ENCODE peak calls at places on chromosomes 6 and 20, in five cellular contexts. D, J, V, K and X are unnamed samples.

GRCh38 chr20:41249781-41250281 is 67.7 kb downstream of the ZHX3 start:
- DNase-seq in V (no peak), K (peak), J (peak), D (no peak), X (no peak)

GRCh38 chr6:157107915-157108651 is 215.2 kb downstream of the TMEM242 start:
- DNase-seq in J (no peak), V (no peak), K (peak), D (no peak), X (peak)

GRCh38 chr6:131982740-131983259 is 31.6 kb upstream of the CCN2 start:
- DNase-seq in K (peak), D (no peak), V (no peak), J (no peak), X (no peak)

GRCh38 chr20:35206802-35207201 is 19.7 kb upstream of the MMP24 start:
- DNase-seq in V (no peak), J (no peak), D (no peak), K (no peak), X (no peak)

GRCh38 chr6:134805163-134805562 is 144.7 kb downstream of the ALDH8A1 start:
- DNase-seq in J (no peak), K (no peak), D (no peak), V (no peak), X (no peak)

GRCh38 chr6:135909737-135910387 is 58.4 kb downstream of the PDE7B start:
- DNase-seq in D (peak), J (peak), K (peak), V (peak), X (peak)

GRCh38 chr6:152432758-152433157 is 204.4 kb downstream of the SYNE1 start:
- DNase-seq in V (no peak), D (no peak), J (no peak), K (no peak), X (no peak)

GRCh38 chr20:10696650-10697049 is 22.9 kb upstream of the JAG1 start:
- DNase-seq in K (no peak), V (no peak), J (peak), D (no peak), X (no peak)

GRCh38 chr6:14270925-14271791 is 153.6 kb downstream of the CD83 start:
- DNase-seq in D (peak), V (no peak), J (no peak), K (no peak), X (no peak)

GRCh38 chr6:41306187-41306854 is 19.8 kb upstream of the TREM1 start:
- DNase-seq in V (no peak), J (peak), K (peak), D (peak), X (peak)

GRCh38 chr6:105713474-105714118 is 310.7 kb upstream of the PREP start:
- DNase-seq in J (no peak), V (no peak), K (no peak), D (peak), X (no peak)

GRCh38 chr6:97053643-97054411 is 129.3 kb downstream of the KLHL32 start:
- DNase-seq in D (peak), V (no peak), J (no peak), K (peak), X (no peak)

GRCh38 chr6:82589509-82590206 is 226.0 kb downstream of the TPBG start:
- DNase-seq in K (peak), V (peak), J (peak), D (peak), X (no peak)

GRCh38 chr6:81767163-81768000 is 14.9 kb upstream of the TENT5A start:
- DNase-seq in J (peak), D (no peak), K (no peak), V (no peak), X (peak)

GRCh38 chr6:15987569-15987968 is 141.3 kb upstream of the MYLIP start:
- DNase-seq in K (no peak), D (no peak), J (no peak), V (no peak), X (peak)

GRCh38 chr6:160042788-160043301 is 74.0 kb downstream of the IGF2R start:
- DNase-seq in K (no peak), J (peak), D (no peak), V (no peak), X (no peak)

GRCh38 chr20:51565741-51566140 is 23.2 kb upstream of the NFATC2 start:
- DNase-seq in V (no peak), J (no peak), K (no peak), D (no peak), X (no peak)

GRCh38 chr6:144294016-144294415 is 8.9 kb downstream of the UTRN start:
- DNase-seq in D (no peak), V (no peak), J (no peak), K (peak), X (no peak)

GRCh38 chr6:61894536-61894935 is 391.5 kb downstream of the KHDRBS2 start:
- DNase-seq in J (no peak), V (no peak), K (no peak), D (no peak), X (no peak)

GRCh38 chr20:42985628-42986027 is 204.1 kb downstream of the PTPRT start:
- DNase-seq in D (no peak), V (no peak), J (no peak), K (no peak), X (no peak)

GRCh38 chr6:166282394-166283032 is 25.7 kb downstream of the PRR18 start:
- DNase-seq in V (no peak), D (no peak), K (no peak), J (no peak), X (no peak)

GRCh38 chr20:38844963-38845362 is 39.5 kb downstream of the PPP1R16B start:
- DNase-seq in V (no peak), D (no peak), K (no peak), J (no peak), X (no peak)

GRCh38 chr6:116364361-116364760 is 6.4 kb upstream of the DSE start:
- DNase-seq in V (no peak), D (no peak), J (no peak), K (no peak), X (no peak)

GRCh38 chr6:435442-436307 is 44.1 kb downstream of the IRF4 start:
- DNase-seq in K (no peak), D (no peak), J (no peak), V (no peak), X (no peak)

GRCh38 chr6:130222775-130223174 is at the start of gene SAMD3:
- DNase-seq in J (no peak), D (no peak), K (no peak), V (no peak), X (no peak)

GRCh38 chr6:139533573-139534471 is 159.4 kb upstream of the CITED2 start:
- DNase-seq in D (peak), V (no peak), K (peak), J (no peak), X (peak)

GRCh38 chr20:49584418-49585382 is 16.8 kb upstream of the PTGIS start:
- DNase-seq in K (no peak), V (no peak), J (no peak), D (no peak), X (no peak)

GRCh38 chr6:132304891-132305305 is 96.4 kb downstream of the MOXD1 start:
- DNase-seq in K (no peak), J (no peak), D (no peak), V (no peak), X (no peak)

GRCh38 chr6:136757150-136757549 is 35.1 kb downstream of the MAP3K5 start:
- DNase-seq in V (no peak), J (no peak), D (no peak), K (no peak), X (no peak)

GRCh38 chr6:134551245-134551960 is 233.5 kb upstream of the SGK1 start:
- DNase-seq in V (no peak), D (no peak), K (peak), J (no peak), X (no peak)

GRCh38 chr6:43773050-43773956 is 3.3 kb downstream of the VEGFA start:
- DNase-seq in V (no peak), J (peak), D (peak), K (peak), X (no peak)

GRCh38 chr20:57470666-57471495 is 54.1 kb downstream of the CTCFL start:
- DNase-seq in K (no peak), J (no peak), D (no peak), V (no peak), X (no peak)

GRCh38 chr6:118017301-118017854 is 110.3 kb downstream of the SLC35F1 start:
- DNase-seq in K (no peak), V (no peak), J (no peak), D (no peak), X (peak)

DNA sequence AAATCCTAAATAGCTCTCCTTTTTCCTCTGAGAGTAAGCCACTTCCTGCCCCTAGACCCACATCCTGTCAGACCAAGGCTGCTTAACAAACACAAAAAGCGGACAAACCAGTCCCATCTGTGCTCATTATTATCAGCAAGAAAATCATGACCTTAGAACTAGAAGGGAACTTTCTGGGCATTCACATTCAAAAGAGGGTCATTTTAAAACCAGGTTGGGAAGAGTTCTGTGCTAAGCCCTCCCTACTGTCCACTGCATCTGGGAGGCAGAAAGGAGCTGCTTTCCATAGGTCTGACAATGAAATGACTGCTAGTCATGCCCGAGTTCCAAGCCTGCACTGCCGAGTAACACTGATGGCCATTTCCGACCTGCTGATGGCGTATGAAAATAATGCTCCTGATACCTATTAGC is 15.4 kb downstream of the EZR start:
- DNase-seq in K (peak), J (no peak), D (no peak), V (no peak), X (no peak)
- H3K9ac ChIP-seq in K (peak), J (no peak), D (peak), V (peak), X (no peak)

GRCh38 chr6:85669735-85670194 is 27.1 kb upstream of the SYNCRIP start:
- DNase-seq in D (no peak), V (peak), J (no peak), K (peak), X (no peak)
- TF ChIP-seq POLR2AphosphoS5 in D (no peak), V (peak), J (no peak), K (no peak), X (no peak)

DNA sequence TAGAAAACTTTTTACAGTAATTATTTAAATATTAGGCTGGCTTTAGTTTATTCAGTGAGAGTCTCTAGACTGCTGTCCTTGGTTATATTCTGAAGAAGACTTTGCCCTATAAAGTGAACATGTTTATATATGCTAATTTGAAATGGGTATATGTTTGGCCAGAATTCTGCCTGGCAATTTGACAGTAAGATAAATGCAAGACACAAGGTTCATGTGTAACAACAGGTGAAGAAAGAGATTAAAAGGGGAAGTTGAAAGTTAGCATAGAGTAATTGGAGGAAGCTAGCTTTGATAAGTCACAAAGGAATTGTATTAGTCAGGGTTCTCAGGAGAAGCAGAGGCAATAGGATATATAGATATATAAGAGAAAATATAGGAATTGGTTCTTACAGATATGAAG is 191.4 kb downstream of the CENPW start:
- DNase-seq in J (no peak), K (peak), V (no peak), D (no peak), X (no peak)
- TF ChIP-seq EZH2 in J (no peak), K (no peak), V (no peak), D (no peak), X (no peak)

DNA sequence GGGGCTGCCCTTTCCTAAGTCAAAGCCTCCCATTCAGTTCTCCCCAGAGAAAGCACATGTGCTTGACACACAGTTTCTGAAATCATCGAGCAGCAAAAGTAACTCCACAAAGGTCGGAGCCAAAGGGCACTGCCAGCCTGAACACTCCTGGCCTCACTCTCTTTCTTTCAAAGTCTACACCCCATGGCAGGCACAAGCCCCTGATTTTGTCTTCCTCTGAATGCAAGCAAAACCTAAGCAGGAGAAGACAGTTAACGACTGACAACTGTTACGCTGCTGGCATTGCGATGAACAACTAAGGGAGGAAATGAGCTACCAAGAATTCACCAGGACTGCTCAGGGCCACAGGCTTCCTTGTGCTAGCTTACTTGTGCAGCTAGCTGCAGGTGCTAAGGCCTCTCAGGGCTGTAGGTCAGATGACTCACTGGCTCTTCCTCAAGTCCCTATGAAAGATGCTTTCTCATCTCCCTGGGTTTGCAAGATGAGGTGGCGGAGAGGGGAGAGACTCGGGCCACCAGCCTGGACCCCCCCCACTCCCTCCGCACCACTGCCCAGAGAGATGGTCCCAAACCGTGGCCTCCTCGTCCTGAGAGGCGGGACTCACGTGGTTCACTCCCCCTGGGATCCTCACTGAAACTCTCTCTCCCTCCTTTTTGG is 208.2 kb downstream of the DLL1 start:
- DNase-seq in K (no peak), J (no peak), D (no peak), V (no peak), X (no peak)
- H3K9ac ChIP-seq in K (no peak), J (no peak), D (no peak), V (no peak), X (no peak)

DNA sequence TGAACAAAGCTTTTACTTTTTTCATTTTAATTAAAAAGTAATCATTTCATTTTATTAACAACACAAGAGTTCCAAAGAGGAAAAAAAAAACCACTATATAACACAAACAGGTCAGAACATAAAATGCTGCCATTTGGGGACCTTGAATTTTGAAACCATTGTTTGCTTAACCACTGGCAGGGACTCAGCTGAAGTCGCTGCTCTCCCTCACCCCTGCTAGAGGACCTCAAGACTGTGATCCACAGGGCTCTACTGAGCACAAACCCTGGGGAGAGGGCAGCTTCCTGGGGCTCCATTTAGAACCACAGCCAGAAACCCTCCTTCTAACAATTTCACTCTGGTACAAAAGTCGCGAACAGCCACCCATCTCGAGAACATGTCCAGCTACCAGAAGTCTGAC is 28.8 kb downstream of the NCOA5 start:
- DNase-seq in V (no peak), K (no peak), J (no peak), D (no peak), X (no peak)
- TF ChIP-seq POLR2AphosphoS5 in V (no peak), K (no peak), J (no peak), D (no peak), X (no peak)

GRCh38 chr6:108133594-108134179 is 32.1 kb upstream of the NR2E1 start:
- DNase-seq in J (peak), D (peak), K (peak), V (no peak), X (no peak)
- TF ChIP-seq EZH2 in J (no peak), D (no peak), K (no peak), V (no peak), X (no peak)

DNA sequence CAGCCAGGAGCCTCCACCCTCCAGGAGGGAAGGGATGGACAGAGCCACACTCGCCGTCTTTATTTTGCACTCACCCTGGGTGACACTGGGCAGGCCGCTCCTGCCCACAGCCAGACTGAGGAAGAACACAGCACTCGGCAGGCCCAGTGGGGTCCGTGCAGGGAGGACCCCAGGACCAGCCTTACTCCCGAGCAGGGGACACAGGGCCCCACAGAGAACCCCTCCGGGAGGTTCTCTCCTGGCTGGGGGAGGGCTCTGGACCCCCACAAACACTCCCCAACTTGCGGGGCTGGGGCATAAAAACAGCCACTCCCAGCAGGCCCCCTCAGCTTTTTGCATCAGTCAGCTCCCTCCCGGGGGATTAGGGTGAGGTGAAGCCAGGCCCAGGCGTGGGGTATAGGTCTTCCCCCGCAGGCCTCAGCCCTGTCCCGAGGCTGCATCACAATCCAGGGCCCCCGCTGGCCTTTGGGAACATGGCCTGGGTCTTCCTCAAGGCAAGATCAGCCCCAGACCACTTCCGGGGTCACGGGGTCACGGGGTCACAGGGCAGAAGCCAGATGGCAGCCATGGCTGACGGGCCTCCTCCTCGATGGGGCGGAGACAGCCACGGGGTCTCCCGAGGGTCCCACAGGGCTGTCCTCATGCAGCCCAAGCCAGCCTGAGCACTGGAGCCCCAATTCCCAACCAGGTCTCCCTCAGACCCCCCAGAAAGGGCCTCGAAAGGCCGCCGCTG is 3.2 kb downstream of the TNFRSF6B start:
- DNase-seq in V (no peak), J (no peak), K (no peak), D (no peak), X (no peak)
- H3K9ac ChIP-seq in V (peak), J (no peak), K (peak), D (peak), X (no peak)

GRCh38 chr6:158475344-158476302 is 84.3 kb upstream of the TMEM181 start:
- DNase-seq in D (no peak), V (peak), K (peak), J (no peak), X (peak)
- TF ChIP-seq POLR2AphosphoS5 in D (no peak), V (peak), K (no peak), J (no peak), X (no peak)

GRCh38 chr6:47307362-47308222 is 2.1 kb downstream of the TNFRSF21 start:
- DNase-seq in J (no peak), K (peak), V (no peak), D (no peak), X (no peak)
- TF ChIP-seq EZH2 in J (no peak), K (no peak), V (no peak), D (no peak), X (no peak)